ENCODE peak calls at places on chromosomes 4 and X, in ten cellular contexts. S is CD4-positive, alpha-beta T cell; D is lower lobe of right lung; I is mesothelial cell of epicardium; F is activated CD8-positive, alpha-beta T cell treated with anti-CD3 and anti-CD28 coated beads for 36 hours; Z is epithelial cell of esophagus; R is esophagus squamous epithelium; E is Calu3; J is HepG2; P is left ventricle myocardium inferior. O is an unnamed sample.

GRCh38 chr4:18480928-18481327 is 459.4 kb upstream of the LCORL start:
- DNase-seq in S (no peak), D (no peak), I (no peak), F (no peak), Z (no peak), R (no peak), E (no peak), J (no peak), P (no peak), O (no peak)

GRCh38 chr4:132395576-132395975 is 753.5 kb upstream of the PCDH10 start:
- DNase-seq in S (no peak), D (no peak), I (no peak), F (no peak), Z (no peak), R (no peak), E (no peak), J (no peak), P (no peak), O (no peak)

GRCh38 chrX:119686087-119686639 is 6.8 kb downstream of the SEPTIN6 start:
- DNase-seq in S (no peak), D (no peak), I (no peak), F (peak; percentile 34), Z (no peak), R (no peak), E (no peak), J (no peak), P (no peak), O (no peak)

GRCh38 chr4:36213956-36214355 is 30.4 kb downstream of the ARAP2 start:
- DNase-seq in S (no peak), D (no peak), I (no peak), F (no peak), Z (no peak), R (no peak), E (no peak), J (no peak), P (no peak), O (no peak)

GRCh38 chr4:112178731-112179130 is 33.5 kb downstream of the FAM241A start:
- DNase-seq in S (no peak), D (no peak), I (no peak), F (no peak), Z (no peak), R (no peak), E (no peak), J (no peak), P (no peak), O (no peak)

GRCh38 chr4:6875431-6875831 is 34.2 kb upstream of the TBC1D14 start:
- DNase-seq in S (no peak), D (peak; percentile 84), I (no peak), F (no peak), Z (no peak), R (no peak), E (no peak), J (no peak), P (peak; percentile 36), O (no peak)

GRCh38 chrX:56499372-56499771 is 64.1 kb upstream of the UBQLN2 start:
- DNase-seq in S (no peak), D (no peak), I (no peak), F (no peak), Z (peak; percentile 89), R (no peak), E (no peak), J (no peak), P (no peak), O (no peak)

GRCh38 chr4:19689511-19689910 is 562.2 kb upstream of the SLIT2 start:
- DNase-seq in S (no peak), D (no peak), I (no peak), F (no peak), Z (peak; percentile 60), R (no peak), E (no peak), J (no peak), P (no peak), O (no peak)

GRCh38 chr4:65968873-65969272 is 298.6 kb upstream of the EPHA5 start:
- DNase-seq in S (no peak), D (no peak), I (no peak), F (no peak), Z (no peak), R (no peak), E (no peak), J (peak; percentile 10), P (no peak), O (no peak)

GRCh38 chr4:113434247-113434587 is 327.3 kb downstream of the CAMK2D start:
- DNase-seq in S (no peak), D (no peak), I (no peak), F (no peak), Z (no peak), R (no peak), E (no peak), J (peak; percentile 10), P (no peak), O (no peak)

DNA sequence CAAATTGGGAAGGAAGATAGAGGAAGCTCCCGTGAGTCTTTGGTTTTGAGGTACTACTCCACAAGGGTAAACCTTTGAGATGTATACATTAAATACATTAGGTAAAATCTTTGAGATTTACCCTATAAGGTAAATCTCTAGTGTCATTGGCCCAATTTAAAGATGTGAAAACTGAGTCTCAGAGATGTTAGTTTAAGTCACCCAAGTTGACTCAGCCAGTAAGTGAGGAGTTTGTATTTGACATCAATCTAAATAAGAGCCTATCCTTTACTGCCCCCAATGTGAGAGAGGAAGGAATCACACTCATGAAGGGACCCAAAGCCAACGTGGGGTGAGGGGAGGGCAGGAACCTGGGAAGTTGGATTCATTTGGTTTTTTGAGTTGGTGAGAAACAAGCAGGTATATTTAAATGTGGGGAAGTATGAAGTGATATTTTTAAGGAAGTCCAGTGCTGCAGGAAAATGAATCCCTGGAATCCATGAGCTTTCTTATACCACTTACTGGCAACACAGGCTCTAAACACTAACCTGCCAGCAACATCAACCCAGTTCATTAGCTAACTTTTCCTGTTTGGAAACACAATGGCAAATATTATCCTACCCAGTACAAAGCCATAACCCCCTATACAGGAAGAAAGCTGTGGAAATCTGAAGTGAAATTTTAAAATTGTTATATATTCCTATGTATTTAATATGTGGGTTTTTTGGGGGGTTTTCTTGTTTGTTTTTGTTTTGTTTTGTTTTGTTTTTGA is 55.3 kb downstream of the PALLD start:
- DNase-seq in S (no peak), D (no peak), I (no peak), F (peak; percentile 7), Z (no peak), R (no peak), E (no peak), J (peak; percentile 2), P (no peak), O (no peak)
- TF ChIP-seq CTCF in S (no peak), D (peak; percentile 26), I (no peak), F (peak; percentile 17), Z (no peak), R (peak; percentile 7), E (no peak), J (no peak), P (peak; percentile 25), O (no peak)

DNA sequence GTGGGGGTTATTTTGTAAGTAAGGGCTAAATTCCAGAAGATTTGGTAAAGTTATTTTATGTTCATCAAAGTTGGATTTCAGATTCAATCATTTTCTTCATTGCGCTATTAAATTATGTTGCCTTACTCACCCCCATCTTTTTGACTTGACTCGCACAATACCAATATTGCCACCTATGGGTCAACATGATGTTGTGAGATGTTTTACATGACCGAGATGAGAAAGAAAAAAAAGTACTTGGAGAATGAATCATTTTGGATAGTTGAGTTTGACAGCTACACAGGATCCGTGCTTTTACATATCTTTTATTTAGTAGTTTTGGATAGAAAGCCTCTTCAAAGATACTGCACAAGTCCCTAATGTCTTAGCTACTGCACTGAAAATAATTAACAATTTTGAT is 224.2 kb upstream of the EMCN start:
- DNase-seq in S (no peak), D (no peak), I (no peak), F (no peak), Z (peak; percentile 78), R (no peak), E (peak; percentile 8), J (peak; percentile 4), P (no peak), O (peak; percentile 26)
- TF ChIP-seq CTCF in S (no peak), D (peak; percentile 37), I (no peak), F (peak; percentile 26), Z (peak; percentile 64), R (peak; percentile 56), E (no peak), J (peak; percentile 6), P (peak; percentile 58), O (peak; percentile 48)

DNA sequence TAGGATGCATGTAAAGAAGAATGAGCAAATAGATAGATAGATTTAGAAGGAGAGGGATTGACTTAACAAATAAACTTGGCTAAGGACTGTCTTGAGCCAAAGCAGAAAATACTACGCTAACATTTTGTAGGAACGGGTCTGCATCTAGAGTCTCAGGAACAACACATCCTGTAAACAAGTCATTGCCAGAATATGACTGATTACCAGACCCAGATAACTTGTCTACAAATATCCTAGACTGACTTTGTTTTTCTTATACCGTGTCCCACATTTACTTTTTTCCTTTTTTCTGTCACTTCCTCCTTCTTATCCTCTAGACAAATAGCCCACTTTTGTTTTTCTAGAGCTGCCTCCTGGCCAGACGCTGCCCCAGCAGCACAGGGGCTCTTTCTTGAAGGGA is 393.6 kb downstream of the PDGFC start:
- DNase-seq in S (no peak), D (no peak), I (no peak), F (no peak), Z (no peak), R (no peak), E (no peak), J (no peak), P (no peak), O (no peak)
- TF ChIP-seq CTCF in S (no peak), D (no peak), I (no peak), F (no peak), Z (no peak), R (no peak), E (no peak), J (no peak), P (no peak), O (no peak)

GRCh38 chrX:107542500-107542899 is 85.8 kb upstream of the PRPS1 start:
- DNase-seq in S (no peak), D (no peak), I (no peak), F (no peak), Z (peak; percentile 18), R (no peak), E (peak; percentile 54), J (peak; percentile 34), P (no peak), O (peak; percentile 17)
- TF ChIP-seq CTCF in S (no peak), D (no peak), I (no peak), F (no peak), Z (peak; percentile 25), R (peak; percentile 17), E (no peak), J (peak; percentile 35), P (no peak), O (peak; percentile 35)

GRCh38 chr4:25863347-25863784 is 578 bp upstream of the SEL1L3 start:
- DNase-seq in S (no peak), D (peak; percentile 66), I (no peak), F (peak; percentile 29), Z (no peak), R (no peak), E (peak; percentile 56), J (no peak), P (no peak), O (no peak)
- TF ChIP-seq CTCF in S (no peak), D (peak; percentile 47), I (no peak), F (peak; percentile 47), Z (peak; percentile 14), R (no peak), E (no peak), J (peak; percentile 10), P (peak; percentile 12), O (no peak)

GRCh38 chrX:116881961-116882360 is 419.2 kb upstream of the CT83 start:
- DNase-seq in S (no peak), D (no peak), I (no peak), F (no peak), Z (no peak), R (no peak), E (no peak), J (no peak), P (no peak), O (no peak)
- TF ChIP-seq CTCF in S (no peak), D (no peak), I (no peak), F (no peak), Z (no peak), R (no peak), E (no peak), J (no peak), P (no peak), O (no peak)